ENCODE peak calls at places on chromosomes 13 and 19, in six cellular contexts. C is occipital lobe, G is stromal cell of bone marrow, Y is EL, O is HFFc6, U is hypothalamus. M is an unnamed sample.

GRCh38 chr13:37241786-37242185 is 136.3 kb upstream of the CSNK1A1L start:
- DNase-seq in C (no peak), G (no peak), Y (no peak), O (no peak), U (no peak), M (no peak)

GRCh38 chr13:108342369-108343289 is 73.1 kb downstream of the TNFSF13B start:
- DNase-seq in C (no peak), G (peak; percentile 18), Y (peak; percentile 11), O (peak; percentile 18), U (no peak), M (no peak)

GRCh38 chr19:12766051-12766521 is 9.3 kb downstream of the HOOK2 start:
- DNase-seq in C (peak; percentile 68), G (peak; percentile 59), Y (peak; percentile 83), O (peak; percentile 53), U (peak; percentile 72), M (peak; percentile 86)

GRCh38 chr19:49573009-49573408 is 7.3 kb downstream of the NOSIP start:
- DNase-seq in C (no peak), G (no peak), Y (no peak), O (no peak), U (no peak), M (no peak)

GRCh38 chr19:13795595-13796300 is 505 bp downstream of the ZSWIM4 start:
- DNase-seq in C (no peak), G (no peak), Y (peak; percentile 52), O (no peak), U (no peak), M (no peak)

GRCh38 chr19:8484331-8484894 is 18.0 kb downstream of the PRAM1 start:
- DNase-seq in C (peak; percentile 12), G (no peak), Y (no peak), O (no peak), U (peak; percentile 43), M (no peak)

GRCh38 chr19:14425696-14426138 is 6.6 kb upstream of the DDX39A start:
- DNase-seq in C (no peak), G (no peak), Y (peak; percentile 42), O (peak; percentile 22), U (no peak), M (no peak)

GRCh38 chr13:39536906-39537305 is 66.1 kb downstream of the LHFPL6 start:
- DNase-seq in C (no peak), G (no peak), Y (no peak), O (no peak), U (no peak), M (no peak)

GRCh38 chr19:57192993-57193392 is 1.7 kb downstream of the ZNF264 start:
- DNase-seq in C (no peak), G (no peak), Y (no peak), O (no peak), U (no peak), M (no peak)

GRCh38 chr19:38799104-38799503 is 10.1 kb downstream of the LGALS7B start:
- DNase-seq in C (no peak), G (no peak), Y (no peak), O (no peak), U (no peak), M (no peak)

GRCh38 chr13:85503797-85504196 is 295.4 kb downstream of the SLITRK6 start:
- DNase-seq in C (no peak), G (no peak), Y (peak; percentile 76), O (peak; percentile 47), U (no peak), M (no peak)

GRCh38 chr13:112752711-112753541 is 63.1 kb downstream of the ATP11A start:
- DNase-seq in C (peak; percentile 61), G (no peak), Y (no peak), O (no peak), U (no peak), M (no peak)

GRCh38 chr19:34666200-34666957 is 10.6 kb downstream of the SCGB2B2 start:
- DNase-seq in C (no peak), G (no peak), Y (no peak), O (no peak), U (no peak), M (no peak)

GRCh38 chr19:16405091-16405490 is 66.7 kb downstream of the EPS15L1 start:
- DNase-seq in C (no peak), G (no peak), Y (no peak), O (no peak), U (no peak), M (no peak)

GRCh38 chr19:11551603-11552235 is 7.3 kb downstream of the ELOF1 start:
- DNase-seq in C (no peak), G (no peak), Y (peak; percentile 30), O (peak; percentile 9), U (no peak), M (no peak)

GRCh38 chr13:26362261-26362660 is 108.3 kb downstream of the CDK8 start:
- DNase-seq in C (no peak), G (no peak), Y (no peak), O (no peak), U (no peak), M (no peak)

GRCh38 chr19:39206122-39206521 is 2.1 kb upstream of the SYCN start:
- DNase-seq in C (no peak), G (no peak), Y (no peak), O (no peak), U (no peak), M (no peak)

GRCh38 chr13:52411629-52412028 is 5.7 kb upstream of the THSD1 start:
- DNase-seq in C (no peak), G (peak; percentile 92), Y (peak; percentile 23), O (peak; percentile 31), U (no peak), M (no peak)

GRCh38 chr19:56137405-56137804 is 3.7 kb upstream of the ZNF444 start:
- DNase-seq in C (no peak), G (no peak), Y (no peak), O (no peak), U (no peak), M (no peak)

GRCh38 chr19:33147538-33147937 is 15.6 kb downstream of the WDR88 start:
- DNase-seq in C (no peak), G (no peak), Y (no peak), O (no peak), U (no peak), M (no peak)

GRCh38 chr13:64697226-64697625 is 2532.9 kb downstream of the PCDH9 start:
- DNase-seq in C (no peak), G (no peak), Y (no peak), O (no peak), U (no peak), M (no peak)

GRCh38 chr19:29393915-29394460 is 131.8 kb upstream of the VSTM2B start:
- DNase-seq in C (no peak), G (no peak), Y (no peak), O (no peak), U (no peak), M (no peak)

GRCh38 chr19:36876993-36877938 is 26.6 kb downstream of the ZNF345 start:
- DNase-seq in C (no peak), G (no peak), Y (peak; percentile 1), O (no peak), U (no peak), M (no peak)

GRCh38 chr19:44617481-44617880 is 4.1 kb downstream of the IGSF23 start:
- DNase-seq in C (no peak), G (no peak), Y (no peak), O (no peak), U (no peak), M (no peak)

GRCh38 chr19:6677924-6678689 is 8.1 kb upstream of the TNFSF14 start:
- DNase-seq in C (no peak), G (no peak), Y (no peak), O (no peak), U (no peak), M (peak; percentile 25)

GRCh38 chr19:14476307-14476662 is 1.1 kb upstream of the PTGER1 start:
- DNase-seq in C (no peak), G (no peak), Y (no peak), O (no peak), U (no peak), M (no peak)

GRCh38 chr13:87676254-87677042 is 5.3 kb downstream of the SLITRK5 start:
- DNase-seq in C (no peak), G (no peak), Y (no peak), O (no peak), U (no peak), M (no peak)

GRCh38 chr13:50685491-50685890 is 158.0 kb downstream of the DLEU7 start:
- DNase-seq in C (peak; percentile 63), G (peak; percentile 65), Y (no peak), O (no peak), U (peak; percentile 85), M (no peak)

GRCh38 chr13:49608932-49609331 is 19.4 kb upstream of the ARL11 start:
- DNase-seq in C (no peak), G (no peak), Y (no peak), O (no peak), U (no peak), M (no peak)

GRCh38 chr19:5434970-5435641 is 20.1 kb upstream of the ZNRF4 start:
- DNase-seq in C (peak; percentile 55), G (peak; percentile 79), Y (peak; percentile 88), O (peak; percentile 87), U (no peak), M (no peak)

GRCh38 chr19:55149078-55150003 is at the start of gene TNNT1:
- DNase-seq in C (no peak), G (no peak), Y (peak; percentile 50), O (no peak), U (no peak), M (no peak)

GRCh38 chr19:4388171-4389063 is 11.9 kb downstream of the SH3GL1 start:
- DNase-seq in C (no peak), G (no peak), Y (no peak), O (no peak), U (peak; percentile 34), M (no peak)

GRCh38 chr19:13935765-13936486 is 2.3 kb downstream of the PODNL1 start:
- DNase-seq in C (no peak), G (no peak), Y (no peak), O (no peak), U (no peak), M (no peak)

GRCh38 chr19:7542556-7543348 is 7.2 kb downstream of the PNPLA6 start:
- DNase-seq in C (no peak), G (no peak), Y (no peak), O (no peak), U (no peak), M (no peak)

GRCh38 chr13:42883771-42884170 is 102.4 kb downstream of the FAM216B start:
- DNase-seq in C (no peak), G (peak; percentile 39), Y (peak; percentile 65), O (peak; percentile 42), U (peak; percentile 8), M (no peak)

GRCh38 chr13:98947925-98948324 is 29.9 kb downstream of the DOCK9 start:
- DNase-seq in C (no peak), G (no peak), Y (no peak), O (no peak), U (no peak), M (no peak)

GRCh38 chr19:55702131-55702627 is 27.2 kb downstream of the EPN1 start:
- DNase-seq in C (no peak), G (no peak), Y (no peak), O (no peak), U (no peak), M (no peak)

GRCh38 chr19:3661284-3662238 is 35.0 kb upstream of the CACTIN start:
- DNase-seq in C (no peak), G (no peak), Y (no peak), O (no peak), U (no peak), M (no peak)

GRCh38 chr13:100089633-100090032 is 740 bp downstream of the PCCA start:
- DNase-seq in C (no peak), G (no peak), Y (peak; percentile 11), O (no peak), U (no peak), M (no peak)

M was measured in central memory CD8-positive, alpha-beta T cell.